ENCODE peak calls at places on chromosomes 4 and X, in six cellular contexts. N is heart left ventricle; X is fibroblast of lung; J is left ventricle myocardium inferior; G is AG04450; L is CD8-positive, alpha-beta T cell. K is an unnamed sample.

GRCh38 chr4:53804719-53805118 is 213.4 kb upstream of the LNX1 start:
- DNase-seq in N (no peak), L (no peak), G (no peak), X (no peak), J (no peak), K (no peak)

GRCh38 chrX:39613508-39613921 is 484.2 kb downstream of the BCOR start:
- DNase-seq in J (peak), X (peak), N (peak), G (no peak), L (no peak), K (no peak)

GRCh38 chr4:183182873-183183725 is 84.0 kb downstream of the WWC2 start:
- DNase-seq in J (no peak), X (peak), L (no peak), G (peak), N (peak), K (peak)

GRCh38 chr4:6008766-6009385 is 9.4 kb downstream of the C4orf50 start:
- DNase-seq in X (no peak), L (no peak), J (no peak), N (no peak), G (no peak), K (no peak)

GRCh38 chrX:41086627-41086932 is 1.3 kb downstream of the USP9X start:
- DNase-seq in J (no peak), L (no peak), G (no peak), X (no peak), N (no peak), K (no peak)

GRCh38 chr4:74527049-74527448 is 82.1 kb downstream of the AREG start:
- DNase-seq in J (no peak), N (no peak), G (no peak), X (no peak), L (no peak), K (no peak)

GRCh38 chr4:177802149-177802548 is 359.9 kb upstream of the AGA start:
- DNase-seq in X (no peak), N (no peak), L (no peak), J (no peak), G (no peak), K (no peak)

GRCh38 chr4:143424276-143424675 is 87.6 kb downstream of the GAB1 start:
- DNase-seq in X (peak), N (no peak), L (no peak), G (peak), J (no peak), K (no peak)

GRCh38 chr4:149595500-149595899 is 220.1 kb downstream of the IQCM start:
- DNase-seq in X (peak), G (no peak), J (no peak), N (no peak), L (no peak), K (no peak)

GRCh38 chr4:188992706-188993105 is 853.5 kb downstream of the TRIML1 start:
- DNase-seq in X (peak), L (no peak), G (no peak), N (no peak), J (no peak), K (no peak)

GRCh38 chr4:11271263-11271662 is 157.4 kb downstream of the HS3ST1 start:
- DNase-seq in J (no peak), X (no peak), G (no peak), N (no peak), L (no peak), K (no peak)

GRCh38 chr4:152024881-152025280 is 264.1 kb upstream of the GATB start:
- DNase-seq in X (no peak), L (no peak), G (no peak), N (no peak), J (no peak), K (no peak)

GRCh38 chrX:85111347-85111746 is 107.7 kb downstream of the APOOL start:
- DNase-seq in L (no peak), N (no peak), X (no peak), G (no peak), J (no peak), K (no peak)

GRCh38 chrX:46913710-46914109 is 1.5 kb downstream of the JADE3 start:
- DNase-seq in G (no peak), J (no peak), N (no peak), L (no peak), X (peak), K (no peak)

GRCh38 chr4:2933566-2934076 is 29.6 kb downstream of the NOP14 start:
- DNase-seq in L (peak), J (peak), N (no peak), X (no peak), G (no peak), K (no peak)

GRCh38 chr4:94559351-94559806 is 107.6 kb downstream of the PDLIM5 start:
- DNase-seq in X (peak), L (no peak), J (no peak), N (no peak), G (no peak), K (no peak)

GRCh38 chr4:86586160-86586572 is 7.9 kb upstream of the PTPN13 start:
- DNase-seq in L (no peak), X (no peak), N (no peak), J (no peak), G (no peak), K (no peak)

GRCh38 chrX:31547416-31547815 is 475.6 kb upstream of the FTHL17 start:
- DNase-seq in J (no peak), X (peak), G (no peak), L (no peak), N (no peak), K (no peak)

GRCh38 chr4:94889523-94889922 is 131.8 kb downstream of the BMPR1B start:
- DNase-seq in J (no peak), X (no peak), N (no peak), G (no peak), L (no peak), K (no peak)

GRCh38 chr4:141132689-141133145 is 552 bp downstream of the RNF150 start:
- DNase-seq in G (no peak), J (peak), L (no peak), X (peak), N (peak), K (no peak)

GRCh38 chr4:185648631-185649030 is 113.3 kb upstream of the PDLIM3 start:
- DNase-seq in L (no peak), G (no peak), X (no peak), N (no peak), J (no peak), K (no peak)

GRCh38 chrX:110847334-110847733 is 51.7 kb upstream of the CHRDL1 start:
- DNase-seq in G (peak), X (peak), L (no peak), J (no peak), N (no peak), K (no peak)

GRCh38 chr4:169124661-169125060 is 114.6 kb upstream of the CBR4 start:
- DNase-seq in N (no peak), J (no peak), L (no peak), G (no peak), X (no peak), K (no peak)

GRCh38 chr4:7196731-7197130 is 4.4 kb downstream of the SORCS2 start:
- DNase-seq in G (no peak), L (no peak), X (no peak), N (no peak), J (no peak), K (no peak)

GRCh38 chr4:151325320-151326246 is at the start of gene SH3D19:
- DNase-seq in X (peak), L (no peak), N (peak), G (no peak), J (peak), K (peak)

GRCh38 chr4:76206222-76206942 is 7.2 kb downstream of the SCARB2 start:
- DNase-seq in G (no peak), J (no peak), L (no peak), N (no peak), X (no peak), K (no peak)

GRCh38 chr4:10115657-10116624 is 658 bp downstream of the WDR1 start:
- DNase-seq in L (peak), N (peak), J (no peak), G (no peak), X (peak), K (peak)

GRCh38 chrX:44953734-44954502 is 80.9 kb downstream of the KDM6A start:
- DNase-seq in J (no peak), N (no peak), X (no peak), L (no peak), G (no peak), K (no peak)

GRCh38 chrX:115449742-115450141 is 111.2 kb upstream of the PLS3 start:
- DNase-seq in G (no peak), L (no peak), N (peak), X (peak), J (peak), K (peak)

GRCh38 chr4:40192286-40193017 is 4.4 kb upstream of the RHOH start:
- DNase-seq in N (no peak), J (no peak), X (no peak), G (no peak), L (no peak), K (no peak)

GRCh38 chr4:19803406-19803805 is 448.3 kb upstream of the SLIT2 start:
- DNase-seq in X (peak), N (no peak), G (no peak), L (no peak), J (no peak), K (no peak)

GRCh38 chr4:162866565-162866964 is 300.1 kb downstream of the NAF1 start:
- DNase-seq in G (no peak), X (no peak), J (no peak), N (no peak), L (no peak), K (no peak)

GRCh38 chr4:70892086-70892769 is 9.9 kb upstream of the MOB1B start:
- DNase-seq in G (no peak), N (peak), L (no peak), X (no peak), J (peak), K (peak)

GRCh38 chrX:88325634-88326033 is 421.4 kb upstream of the CPXCR1 start:
- DNase-seq in X (no peak), N (no peak), L (no peak), J (no peak), G (no peak), K (no peak)

GRCh38 chrX:27675493-27675892 is 85.3 kb downstream of the DCAF8L2 start:
- DNase-seq in N (no peak), X (peak), G (no peak), L (no peak), J (no peak), K (no peak)

GRCh38 chr4:43330288-43330687 is 437.8 kb downstream of the GRXCR1 start:
- DNase-seq in G (no peak), J (no peak), L (no peak), N (no peak), X (peak), K (no peak)
- H3K4me3 ChIP-seq in G (no peak), J (no peak), L (no peak), N (no peak), X (no peak), K (no peak)

DNA sequence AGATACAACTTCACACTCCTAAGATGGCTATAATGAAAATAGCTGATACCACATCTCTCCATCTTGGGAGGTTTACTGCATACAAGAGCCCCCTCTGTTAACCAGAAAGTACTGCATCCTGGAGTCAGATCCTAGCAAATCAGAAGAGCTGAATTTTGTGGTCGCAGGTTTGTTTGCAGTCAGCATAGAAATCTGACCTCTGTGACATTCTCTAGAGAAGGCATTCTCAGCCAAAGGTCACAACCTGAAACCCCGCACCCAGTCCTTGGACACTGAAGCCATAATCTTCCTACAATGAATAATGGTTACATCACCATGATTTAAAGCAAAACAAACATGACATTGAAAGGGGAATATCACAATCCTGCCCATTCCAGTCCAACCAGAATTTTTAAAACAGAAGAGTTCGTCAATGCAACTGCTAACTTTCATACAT is 17.7 kb downstream of the HS6ST2 start:
- DNase-seq in N (no peak), J (no peak), L (no peak), X (no peak), G (no peak), K (no peak)
- TF ChIP-seq CTCF in N (no peak), J (no peak), L (no peak), X (no peak), G (no peak), K (no peak)

GRCh38 chr4:138671106-138671505 is 344.5 kb upstream of the NOCT start:
- DNase-seq in L (no peak), G (no peak), N (no peak), J (no peak), X (no peak), K (no peak)

GRCh38 chr4:138673053-138673452 is 342.5 kb upstream of the NOCT start:
- DNase-seq in J (no peak), G (no peak), N (no peak), X (peak), L (no peak), K (no peak)

GRCh38 chr4:138670681-138671080 is 344.9 kb upstream of the NOCT start:
- DNase-seq in N (no peak), G (no peak), J (no peak), X (no peak), L (no peak), K (no peak)

GRCh38 chr4:138671606-138672084 is 343.9 kb upstream of the NOCT start:
- DNase-seq in X (no peak), N (no peak), G (no peak), L (no peak), J (no peak), K (no peak)

GRCh38 chr4:138672393-138672976 is 343.1 kb upstream of the NOCT start:
- DNase-seq in G (no peak), X (no peak), J (no peak), L (no peak), N (no peak), K (no peak)
- H3K4me3 ChIP-seq in G (no peak), X (no peak), J (no peak), L (no peak), N (no peak), K (no peak)

GRCh38 chr4:101169044-101170014 is 178.0 kb downstream of the PPP3CA start:
- DNase-seq in N (peak), L (peak), G (no peak), X (peak), J (peak), K (peak)
- TF ChIP-seq CTCF in N (peak), L (peak), G (peak), X (peak), J (peak), K (peak)

K was measured in tibial artery.